ENCODE peak calls at places on chromosome 14, in six cellular contexts. M is kidney glomerular epithelial cell, U is AG08396, S is SK-MEL-5, V is iris pigment epithelial cell, Y is neural crest cell. W is an unnamed sample.

GRCh38 chr14:58718226-58718625 is 80.5 kb downstream of the DACT1 start:
- DNase-seq in S (no peak), V (no peak), M (no peak), U (no peak), Y (no peak), W (no peak)

GRCh38 chr14:100031506-100032281 is 33.5 kb upstream of the EVL start:
- DNase-seq in S (peak), Y (no peak), V (peak), M (peak), U (peak), W (peak)

GRCh38 chr14:60845523-60845922 is 111.0 kb downstream of the MNAT1 start:
- DNase-seq in V (no peak), S (no peak), Y (no peak), M (no peak), U (no peak), W (no peak)

GRCh38 chr14:50944647-50945413 is 547 bp upstream of the PYGL start:
- DNase-seq in V (peak), S (peak), M (peak), U (peak), Y (no peak), W (peak)

GRCh38 chr14:32202468-32202865 is 602 bp downstream of the RNU6-8 start:
- DNase-seq in Y (peak), S (peak), M (peak), U (no peak), V (peak), W (no peak)

GRCh38 chr14:50101417-50101816 is 15.0 kb downstream of the VCPKMT start:
- DNase-seq in Y (no peak), V (no peak), M (no peak), S (no peak), U (no peak), W (no peak)

GRCh38 chr14:22558221-22558913 is 30.7 kb downstream of the DAD1 start:
- DNase-seq in S (no peak), V (no peak), M (no peak), U (no peak), Y (no peak), W (no peak)

GRCh38 chr14:75298187-75298985 is 19.8 kb downstream of the FOS start:
- DNase-seq in S (no peak), M (no peak), U (no peak), Y (no peak), V (peak), W (no peak)

GRCh38 chr14:102215522-102216250 is 76.0 kb downstream of the WDR20 start:
- DNase-seq in Y (no peak), V (peak), S (no peak), U (no peak), M (no peak), W (no peak)

GRCh38 chr14:105369653-105370040 is 28.7 kb upstream of the TEX22 start:
- DNase-seq in M (no peak), S (no peak), V (no peak), U (no peak), Y (no peak), W (no peak)

GRCh38 chr14:97458302-97459137 is 661.3 kb downstream of the VRK1 start:
- DNase-seq in M (no peak), V (no peak), Y (peak), S (no peak), U (no peak), W (no peak)

GRCh38 chr14:101239065-101239464 is 322.2 kb upstream of the DIO3 start:
- DNase-seq in V (no peak), Y (no peak), U (no peak), M (no peak), S (no peak), W (no peak)

GRCh38 chr14:74859757-74860156 is 16.2 kb downstream of the PROX2 start:
- DNase-seq in M (no peak), U (no peak), V (no peak), Y (no peak), S (no peak), W (no peak)

GRCh38 chr14:23362200-23362599 is 2.8 kb downstream of the EFS start:
- DNase-seq in V (peak), M (no peak), S (peak), U (no peak), Y (no peak), W (no peak)

GRCh38 chr14:104199266-104199665 is 60.9 kb downstream of the KIF26A start:
- DNase-seq in M (no peak), S (no peak), Y (no peak), V (no peak), U (no peak), W (no peak)

GRCh38 chr14:103014466-103015319 is 42.7 kb downstream of the CDC42BPB start:
- DNase-seq in Y (no peak), V (peak), U (no peak), M (no peak), S (no peak), W (no peak)

GRCh38 chr14:65357091-65357490 is 55.4 kb upstream of the FUT8 start:
- DNase-seq in Y (no peak), V (no peak), S (no peak), M (no peak), U (no peak), W (no peak)

GRCh38 chr14:51726166-51726899 is 74.6 kb downstream of the FRMD6 start:
- DNase-seq in S (no peak), M (peak), Y (no peak), U (peak), V (peak), W (peak)

GRCh38 chr14:94426526-94426925 is 26.1 kb downstream of the SERPINA11 start:
- DNase-seq in M (no peak), U (no peak), Y (no peak), V (no peak), S (no peak), W (no peak)

GRCh38 chr14:92719421-92719820 is 29.0 kb downstream of the LGMN start:
- DNase-seq in U (peak), V (peak), Y (no peak), S (no peak), M (no peak), W (no peak)

GRCh38 chr14:60396718-60397343 is 89.0 kb downstream of the C14orf39 start:
- DNase-seq in V (peak), Y (no peak), M (no peak), S (no peak), U (no peak), W (no peak)

GRCh38 chr14:64705406-64706118 is 1.3 kb downstream of the PLEKHG3 start:
- DNase-seq in Y (no peak), M (no peak), S (no peak), V (no peak), U (no peak), W (no peak)

GRCh38 chr14:101535808-101536207 is 25.5 kb upstream of the DIO3 start:
- DNase-seq in Y (no peak), V (no peak), S (no peak), U (no peak), M (no peak), W (no peak)

GRCh38 chr14:68637106-68638021 is 155.5 kb downstream of the ZFP36L1 start:
- DNase-seq in S (peak), U (no peak), Y (no peak), V (peak), M (no peak), W (peak)

W was measured in COLO829.